ENCODE peak calls at places on chromosomes 16 and 17, in six cellular contexts. A is upper lobe of left lung, I is A549, X is GM12878, P is sigmoid colon, F is tibial nerve. E is an unnamed sample.

GRCh38 chr16:592518-593306 is 2.8 kb downstream of the RAB40C start:
- DNase-seq in P (peak), X (no peak), F (peak), I (no peak), A (peak), E (peak)

GRCh38 chr16:57620316-57621231 is 7.9 kb upstream of the ADGRG1 start:
- DNase-seq in A (peak), P (peak), I (no peak), F (peak), X (no peak), E (peak)

GRCh38 chr16:22071352-22071923 is 20.9 kb upstream of the VWA3A start:
- DNase-seq in F (no peak), X (no peak), A (no peak), I (no peak), P (no peak), E (no peak)

GRCh38 chr16:28098171-28098958 is 34.9 kb upstream of the GSG1L start:
- DNase-seq in F (no peak), P (no peak), X (no peak), I (no peak), A (peak), E (no peak)

GRCh38 chr16:12132290-12132689 is 155.8 kb downstream of the SNX29 start:
- DNase-seq in X (no peak), A (no peak), I (no peak), F (no peak), P (no peak), E (no peak)

GRCh38 chr17:16003841-16004240 is 4.2 kb downstream of the TTC19 start:
- DNase-seq in F (no peak), X (no peak), P (no peak), A (no peak), I (no peak), E (no peak)

GRCh38 chr16:81198635-81199034 is 39.9 kb upstream of the BCO1 start:
- DNase-seq in A (no peak), F (no peak), X (no peak), I (peak), P (no peak), E (no peak)

GRCh38 chr16:63129411-63130125 is 1093.3 kb upstream of the CDH8 start:
- DNase-seq in P (no peak), A (peak), X (no peak), F (no peak), I (no peak), E (no peak)

GRCh38 chr17:2797226-2797625 is 988 bp downstream of the RAP1GAP2 start:
- DNase-seq in A (no peak), X (no peak), F (no peak), I (no peak), P (no peak), E (no peak)

GRCh38 chr16:66476328-66477027 is 49.4 kb downstream of the BEAN1 start:
- DNase-seq in A (no peak), P (peak), X (no peak), I (peak), F (no peak), E (no peak)

GRCh38 chr16:4376820-4377572 is 5.3 kb downstream of the VASN start:
- DNase-seq in A (no peak), F (no peak), I (no peak), X (no peak), P (no peak), E (no peak)

GRCh38 chr16:4377573-4378146 is 6.0 kb downstream of the VASN start:
- DNase-seq in P (no peak), A (no peak), I (no peak), X (no peak), F (no peak), E (no peak)

GRCh38 chr16:4378202-4378666 is 6.6 kb downstream of the VASN start:
- DNase-seq in I (no peak), X (no peak), A (peak), F (no peak), P (no peak), E (no peak)

GRCh38 chr16:4375717-4376116 is 4.1 kb downstream of the VASN start:
- DNase-seq in I (no peak), F (no peak), A (no peak), X (no peak), P (no peak), E (no peak)

DNA sequence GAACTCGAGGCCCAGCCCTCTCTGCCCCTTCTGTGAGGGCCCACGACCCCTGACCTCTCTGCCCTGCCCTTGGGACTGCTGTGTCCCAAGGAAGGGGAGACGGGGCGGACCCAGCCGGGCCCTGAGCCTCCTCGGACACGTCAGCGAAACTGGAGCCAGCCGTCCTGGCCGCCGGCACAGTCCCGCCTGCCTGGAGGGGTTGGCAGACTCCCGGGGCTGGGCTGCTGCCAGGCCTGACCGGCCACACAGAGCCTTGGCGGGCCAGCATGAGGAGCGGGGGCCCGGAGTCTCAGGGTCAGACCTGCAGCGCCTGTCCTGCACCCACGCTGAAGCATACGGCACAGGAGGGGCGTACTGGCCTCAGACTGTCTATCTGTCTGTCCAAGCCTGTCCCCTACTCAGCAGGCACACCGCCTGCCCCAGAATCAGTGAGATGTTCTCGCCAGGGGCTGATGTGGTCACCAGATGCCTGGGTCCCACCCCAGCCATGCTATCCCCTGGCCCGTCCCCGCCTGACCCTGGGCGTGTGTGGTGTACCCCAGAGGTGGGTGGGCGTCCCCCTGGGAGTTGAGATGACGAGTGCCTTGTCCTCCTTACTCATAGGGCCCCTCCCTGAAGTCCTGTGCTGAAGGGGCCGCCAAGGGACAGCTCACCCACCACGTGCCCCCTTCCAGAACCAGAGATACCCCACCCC is 4.6 kb downstream of the VASN start:
- DNase-seq in F (peak), A (peak), P (peak), X (no peak), I (no peak), E (peak)
- TF ChIP-seq POLR2A in F (no peak), A (no peak), P (no peak), X (peak), I (no peak), E (no peak)

DNA sequence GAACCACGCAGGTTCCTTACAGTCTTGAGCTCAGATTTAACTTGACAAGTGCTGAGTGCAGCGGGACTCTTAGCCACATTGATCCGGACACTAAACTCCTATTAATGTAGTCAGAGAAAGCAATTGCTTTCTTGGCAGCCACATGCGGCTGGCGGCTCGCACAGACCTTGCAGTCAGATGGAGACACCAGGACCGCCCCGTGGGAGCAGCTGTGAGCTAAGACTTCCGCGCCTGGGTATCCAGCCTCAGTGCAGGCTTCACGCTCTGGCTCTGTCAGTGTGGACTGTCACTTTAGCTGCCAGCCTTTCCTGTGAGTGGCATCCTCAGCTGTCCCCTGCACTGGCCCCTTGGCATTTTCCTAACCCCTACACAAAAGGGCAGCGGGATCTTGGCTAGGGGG is 80.9 kb upstream of the NLRP1 start:
- DNase-seq in F (no peak), X (no peak), A (peak), I (no peak), P (no peak), E (no peak)
- TF ChIP-seq EP300 in F (no peak), X (no peak), A (no peak), I (no peak), P (no peak), E (no peak)

DNA sequence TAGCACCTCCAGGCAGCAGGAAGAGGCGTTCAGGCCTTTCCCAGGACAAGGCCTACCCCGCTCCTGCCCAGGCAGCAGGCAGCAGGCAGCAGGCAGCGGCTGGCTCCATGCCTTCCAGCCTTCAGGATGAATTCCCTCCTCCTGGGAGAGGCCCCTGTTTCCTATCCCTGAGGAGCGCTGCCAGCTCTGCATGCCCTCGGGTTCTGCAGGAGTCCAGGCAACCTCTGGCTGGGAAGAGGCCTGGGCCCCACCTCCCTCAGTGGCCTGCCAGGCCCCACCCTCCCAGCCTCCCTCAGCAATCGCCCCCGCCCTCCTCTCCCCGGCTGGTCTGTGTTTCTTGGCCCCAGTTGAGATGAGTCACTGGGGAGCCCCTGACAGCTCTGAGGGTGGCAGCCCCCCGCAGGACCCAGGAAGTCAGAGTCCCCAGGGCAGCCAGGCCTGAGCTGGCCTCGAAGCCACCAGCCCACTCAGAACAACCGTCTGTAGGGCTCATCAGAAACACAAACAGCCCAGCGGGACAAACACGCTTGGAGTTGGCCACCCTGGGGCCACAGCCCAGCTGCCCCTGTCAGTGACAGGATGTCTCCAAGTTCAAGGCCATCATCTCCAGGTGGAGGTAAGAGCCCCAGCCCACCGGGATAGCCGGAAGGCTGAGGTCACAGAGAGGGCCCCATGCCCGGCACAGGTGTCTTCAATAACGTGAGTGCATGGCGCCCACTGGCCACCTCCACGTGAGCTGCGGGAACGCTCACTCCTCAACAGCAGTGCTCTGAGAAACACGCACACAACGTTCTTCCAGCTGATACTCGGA is 39.5 kb upstream of the CIBAR2 start:
- DNase-seq in P (peak), F (peak), I (no peak), X (no peak), A (no peak), E (peak)
- TF ChIP-seq POLR2A in P (no peak), F (no peak), I (no peak), X (no peak), A (no peak), E (no peak)

DNA sequence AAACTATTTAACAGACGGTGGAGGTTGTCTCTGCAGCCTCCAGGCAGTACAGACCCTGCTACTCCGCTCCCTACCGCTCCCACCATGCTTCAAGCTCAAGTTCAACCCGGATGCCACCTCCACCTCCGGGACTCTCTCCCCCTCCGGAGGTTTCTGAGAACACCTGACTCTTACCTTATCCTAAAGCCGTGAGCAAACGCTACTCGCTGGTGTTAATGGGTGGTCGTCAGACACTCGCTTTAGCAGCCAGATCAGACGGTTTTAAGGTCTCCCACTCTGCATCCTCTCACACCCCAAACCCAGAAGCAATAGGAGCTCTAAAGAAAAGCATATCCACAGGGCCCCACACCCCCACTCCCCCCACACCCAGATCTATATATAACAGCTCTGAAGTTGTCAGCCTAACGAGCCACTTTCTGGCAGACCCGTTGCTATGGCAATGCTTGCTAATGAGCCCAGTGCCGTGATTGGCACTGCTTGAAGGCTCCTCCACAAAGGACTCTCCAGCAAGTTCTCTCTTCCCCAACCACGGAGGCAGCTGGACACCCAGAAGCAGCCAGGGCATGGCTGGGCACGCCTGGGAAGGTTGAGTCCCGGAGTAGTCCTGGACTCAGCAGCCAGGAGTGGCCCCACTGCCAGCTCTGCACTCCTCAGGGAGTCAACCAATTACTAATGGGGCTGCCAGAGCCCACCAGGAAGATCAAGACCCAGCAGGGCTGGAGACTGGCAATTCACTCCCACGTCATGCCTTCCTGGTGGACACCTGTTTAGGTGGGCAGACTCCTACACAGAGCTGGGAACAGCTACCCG is 121.1 kb upstream of the RCVRN start:
- DNase-seq in I (no peak), A (no peak), P (no peak), F (no peak), X (no peak), E (no peak)
- TF ChIP-seq EP300 in I (no peak), A (no peak), P (no peak), F (peak), X (no peak), E (no peak)

GRCh38 chr16:30571444-30572322 is at the start of gene ZNF688:
- DNase-seq in X (peak), A (peak), P (peak), F (peak), I (peak), E (peak)
- TF ChIP-seq POLR2A in X (peak), A (no peak), P (peak), F (peak), I (peak), E (peak)

GRCh38 chr17:46193626-46194392 is 580 bp upstream of the KANSL1 start:
- DNase-seq in F (peak), X (peak), P (peak), I (peak), A (peak), E (peak)
- TF ChIP-seq EP300 in F (peak), X (no peak), P (no peak), I (no peak), A (no peak), E (no peak)

GRCh38 chr17:75450270-75450669 is 6.2 kb upstream of the TMEM94 start:
- DNase-seq in X (no peak), P (no peak), F (no peak), A (no peak), I (no peak), E (no peak)
- TF ChIP-seq POLR2A in X (no peak), P (no peak), F (no peak), A (no peak), I (no peak), E (no peak)

GRCh38 chr17:39751637-39752036 is 13.9 kb downstream of the GRB7 start:
- DNase-seq in I (no peak), F (no peak), A (peak), P (peak), X (no peak), E (no peak)
- TF ChIP-seq EP300 in I (no peak), F (no peak), A (no peak), P (no peak), X (no peak), E (no peak)

DNA sequence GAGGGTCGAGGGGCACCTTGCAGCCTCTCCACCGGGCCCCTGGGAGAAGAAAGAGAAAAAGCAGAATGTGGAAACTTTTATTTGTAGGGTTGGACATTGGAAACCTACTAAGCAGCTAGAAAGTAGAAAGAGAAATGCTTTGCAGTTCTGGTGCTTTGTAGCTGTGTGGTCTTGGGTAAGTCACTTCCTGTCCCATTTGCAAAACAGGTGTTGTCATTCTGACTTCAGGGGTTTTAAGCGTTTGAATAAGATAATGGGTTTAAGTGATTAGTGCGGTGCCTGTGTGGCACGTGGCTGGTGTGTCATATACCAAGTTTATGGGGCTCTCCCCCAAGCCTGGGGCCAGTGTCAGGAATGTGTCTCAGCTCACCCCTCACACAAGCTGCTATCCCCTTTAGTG is 1.6 kb downstream of the CA4 start:
- DNase-seq in I (no peak), X (no peak), F (no peak), P (no peak), A (no peak), E (no peak)
- TF ChIP-seq POLR2A in I (no peak), X (no peak), F (no peak), P (no peak), A (no peak), E (no peak)

GRCh38 chr16:19967963-19968362 is 83.3 kb upstream of the GPRC5B start:
- DNase-seq in A (no peak), F (no peak), I (no peak), P (no peak), X (no peak), E (no peak)
- TF ChIP-seq EP300 in A (no peak), F (no peak), I (no peak), P (no peak), X (no peak), E (no peak)

E was measured in transverse colon.